ENCODE peak calls at places on chromosomes 13 and 19, in five cellular contexts. V is astrocyte of the spinal cord, F is fibroblast of the aortic adventitia, N is omental fat pad, Z is activated B cell treated with CpG ODN at 0.5 μM for 24 hours. R is an unnamed sample.

GRCh38 chr19:30635026-30635985 is 263.1 kb downstream of the ZNF536 start:
- DNase-seq in V (no peak), F (no peak), N (no peak), Z (no peak), R (no peak)

GRCh38 chr19:19081642-19082151 is 17.9 kb downstream of the SLC25A42 start:
- DNase-seq in V (no peak), F (peak), N (no peak), Z (no peak), R (no peak)

GRCh38 chr13:112684041-112684440 is 5.8 kb upstream of the ATP11A start:
- DNase-seq in V (no peak), F (no peak), N (no peak), Z (no peak), R (peak)

GRCh38 chr19:10001899-10002298 is 8.4 kb downstream of the COL5A3 start:
- DNase-seq in V (no peak), F (no peak), N (no peak), Z (no peak), R (no peak)

GRCh38 chr13:23888658-23889597 is at the start of gene MIPEP:
- DNase-seq in V (peak), F (peak), N (peak), Z (peak), R (peak)

GRCh38 chr19:7980168-7980567 is 25.3 kb downstream of the ELAVL1 start:
- DNase-seq in V (no peak), F (no peak), N (no peak), Z (no peak), R (no peak)

GRCh38 chr19:53978975-53979801 is 12.2 kb upstream of the CACNG6 start:
- DNase-seq in V (no peak), F (no peak), N (no peak), Z (no peak), R (no peak)

GRCh38 chr19:16371540-16371986 is 46.9 kb downstream of the KLF2 start:
- DNase-seq in V (no peak), F (no peak), N (no peak), Z (peak), R (no peak)

GRCh38 chr19:19514215-19514633 is 1.1 kb downstream of the TSSK6 start:
- DNase-seq in V (peak), F (peak), N (no peak), Z (no peak), R (no peak)

GRCh38 chr13:31503626-31504025 is 235.7 kb upstream of the RXFP2 start:
- DNase-seq in V (no peak), F (peak), N (no peak), Z (no peak), R (no peak)

GRCh38 chr19:42428676-42429075 is 1.5 kb upstream of the LIPE start:
- DNase-seq in V (no peak), F (no peak), N (no peak), Z (no peak), R (no peak)

GRCh38 chr19:33860691-33861090 is 64.0 kb downstream of the KCTD15 start:
- DNase-seq in V (no peak), F (no peak), N (no peak), Z (no peak), R (no peak)

GRCh38 chr13:48876289-48876688 is 99.4 kb upstream of the FNDC3A start:
- DNase-seq in V (no peak), F (no peak), N (no peak), Z (no peak), R (no peak)

GRCh38 chr19:39308531-39309304 is 11.9 kb downstream of the LRFN1 start:
- DNase-seq in V (no peak), F (no peak), N (no peak), Z (no peak), R (no peak)

GRCh38 chr13:33352023-33352422 is 66.5 kb upstream of the STARD13 start:
- DNase-seq in V (no peak), F (no peak), N (no peak), Z (no peak), R (no peak)

GRCh38 chr13:50187352-50188029 is 172.2 kb downstream of the KCNRG start:
- DNase-seq in V (no peak), F (no peak), N (no peak), Z (no peak), R (no peak)

GRCh38 chr19:29842471-29843179 is 30.8 kb downstream of the CCNE1 start:
- DNase-seq in V (no peak), F (no peak), N (no peak), Z (no peak), R (no peak)

GRCh38 chr19:43594710-43595604 is 977 bp downstream of the IRGQ start:
- DNase-seq in V (peak), F (peak), N (no peak), Z (peak), R (peak)

GRCh38 chr13:40466271-40466670 is 200.2 kb downstream of the FOXO1 start:
- DNase-seq in V (no peak), F (no peak), N (no peak), Z (no peak), R (no peak)

GRCh38 chr13:20714563-20715339 is 11.3 kb downstream of the IL17D start:
- DNase-seq in V (peak), F (peak), N (no peak), Z (no peak), R (no peak)

GRCh38 chr13:32859893-32860292 is 156.3 kb upstream of the KL start:
- DNase-seq in V (no peak), F (no peak), N (no peak), Z (no peak), R (no peak)

GRCh38 chr13:72920097-72920496 is 138.2 kb downstream of the PIBF1 start:
- DNase-seq in V (no peak), F (peak), N (no peak), Z (no peak), R (no peak)

GRCh38 chr13:59750860-59751259 is 412.9 kb downstream of the DIAPH3 start:
- DNase-seq in V (peak), F (peak), N (no peak), Z (no peak), R (peak)

GRCh38 chr13:51937320-51938290 is 73.6 kb downstream of the ATP7B start:
- DNase-seq in V (no peak), F (no peak), N (no peak), Z (no peak), R (no peak)

GRCh38 chr13:35954207-35954560 is 177.0 kb downstream of the DCLK1 start:
- DNase-seq in V (no peak), F (peak), N (no peak), Z (no peak), R (no peak)

GRCh38 chr13:72314210-72314609 is 413.2 kb downstream of the MZT1 start:
- DNase-seq in V (no peak), F (no peak), N (no peak), Z (no peak), R (no peak)

GRCh38 chr13:110856941-110857835 is 57.7 kb downstream of the ANKRD10 start:
- DNase-seq in V (no peak), F (no peak), N (no peak), Z (no peak), R (no peak)

GRCh38 chr13:41454170-41454569 is 3.2 kb upstream of the RGCC start:
- DNase-seq in V (no peak), F (no peak), N (no peak), Z (no peak), R (no peak)

GRCh38 chr19:45474191-45474940 is 6.6 kb downstream of the FOSB start:
- DNase-seq in V (peak), F (no peak), N (no peak), Z (no peak), R (no peak)

DNA sequence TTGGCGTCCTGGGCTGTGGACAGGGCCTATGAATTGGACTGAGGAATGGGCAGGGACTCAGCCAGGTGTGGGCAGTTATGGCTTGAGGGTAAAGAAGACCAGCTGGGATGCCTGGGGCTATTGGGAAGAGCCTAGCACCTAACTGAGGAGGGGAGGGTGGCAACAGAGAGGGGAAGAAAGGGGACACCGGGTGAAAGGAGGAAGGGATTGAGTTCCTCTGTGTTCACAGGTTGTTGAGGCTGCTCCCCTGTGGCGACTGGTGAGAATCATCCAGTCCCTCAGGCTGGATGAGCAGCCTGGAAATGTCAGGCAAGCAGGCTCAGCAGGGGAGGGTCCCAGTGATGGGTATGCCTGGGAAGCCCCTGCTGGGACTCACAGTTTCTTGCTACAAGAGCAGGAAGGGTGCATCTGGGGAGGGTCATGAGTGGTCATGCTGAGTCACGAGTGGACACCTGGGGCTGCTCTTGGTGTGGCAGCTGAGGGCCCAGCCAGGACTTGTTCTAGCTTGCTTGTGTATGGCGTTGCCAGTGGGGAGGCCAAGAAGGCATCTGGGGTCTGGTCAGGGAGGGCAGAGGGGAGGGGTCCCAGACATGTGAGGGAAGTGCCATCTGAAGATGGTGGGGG is 1.4 kb downstream of the ZNF324 start:
- DNase-seq in V (no peak), F (no peak), N (no peak), Z (no peak), R (no peak)
- TF ChIP-seq CTCF in V (no peak), F (no peak), N (no peak), Z (no peak), R (no peak)

GRCh38 chr19:1978346-1978894 is 37.1 kb downstream of the BTBD2 start:
- DNase-seq in V (no peak), F (no peak), N (no peak), Z (no peak), R (no peak)
- TF ChIP-seq CTCF in V (no peak), F (no peak), N (no peak), Z (no peak), R (no peak)

DNA sequence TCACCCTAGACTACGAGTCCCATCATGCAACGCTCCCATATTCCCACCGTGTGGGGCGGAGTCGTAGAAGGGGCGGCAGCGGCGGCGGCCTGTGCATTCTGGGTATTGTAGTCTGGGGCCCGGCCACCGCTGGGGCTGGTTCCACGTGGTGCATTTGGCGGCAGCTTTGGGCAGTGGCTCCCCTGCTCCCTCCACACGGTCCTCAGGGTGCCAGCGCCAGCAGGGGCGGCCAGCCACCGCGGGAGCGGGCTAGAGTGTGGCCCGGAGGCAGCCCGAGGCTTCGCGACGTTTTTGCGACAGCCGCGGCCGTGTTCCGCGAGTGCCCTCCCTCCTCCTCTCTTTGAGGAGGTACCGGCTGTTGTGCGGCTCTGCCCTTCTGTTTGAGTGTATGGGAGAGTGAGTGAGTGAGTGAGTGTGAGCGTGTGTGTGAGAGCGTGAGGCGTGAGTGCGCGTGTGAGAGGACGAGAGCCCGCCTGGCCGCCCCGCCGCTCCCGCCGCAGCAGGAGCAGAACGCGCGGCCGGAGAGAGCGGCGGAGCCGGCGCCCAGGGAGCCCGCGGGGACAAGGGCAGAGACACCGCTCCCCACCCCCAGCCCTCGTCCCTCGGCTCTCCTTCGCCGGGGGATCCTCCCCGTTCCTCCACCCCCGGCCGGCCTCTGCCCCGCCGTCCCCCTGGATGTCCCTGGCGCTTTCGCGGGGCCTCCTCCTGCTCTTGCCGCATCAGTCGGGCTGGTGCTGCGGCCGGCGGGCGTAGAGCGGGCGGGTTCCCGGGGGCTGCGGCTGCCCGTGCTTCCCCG is at the start of gene CDK8:
- DNase-seq in V (peak), F (peak), N (peak), Z (peak), R (peak)
- TF ChIP-seq CTCF in V (no peak), F (no peak), N (no peak), Z (no peak), R (no peak)

GRCh38 chr19:48321622-48322591 is 3.4 kb upstream of the EMP3 start:
- DNase-seq in V (peak), F (peak), N (peak), Z (peak), R (peak)
- TF ChIP-seq CTCF in V (no peak), F (no peak), N (no peak), Z (no peak), R (peak)

GRCh38 chr13:113828282-113828825 is 35.5 kb downstream of the GAS6 start:
- DNase-seq in V (no peak), F (no peak), N (no peak), Z (no peak), R (no peak)
- TF ChIP-seq CTCF in V (no peak), F (no peak), N (no peak), Z (no peak), R (no peak)

GRCh38 chr19:14198384-14199376 is 7.3 kb downstream of the ADGRL1 start:
- DNase-seq in V (no peak), F (no peak), N (no peak), Z (no peak), R (no peak)
- TF ChIP-seq CTCF in V (no peak), F (peak), N (no peak), Z (no peak), R (no peak)

DNA sequence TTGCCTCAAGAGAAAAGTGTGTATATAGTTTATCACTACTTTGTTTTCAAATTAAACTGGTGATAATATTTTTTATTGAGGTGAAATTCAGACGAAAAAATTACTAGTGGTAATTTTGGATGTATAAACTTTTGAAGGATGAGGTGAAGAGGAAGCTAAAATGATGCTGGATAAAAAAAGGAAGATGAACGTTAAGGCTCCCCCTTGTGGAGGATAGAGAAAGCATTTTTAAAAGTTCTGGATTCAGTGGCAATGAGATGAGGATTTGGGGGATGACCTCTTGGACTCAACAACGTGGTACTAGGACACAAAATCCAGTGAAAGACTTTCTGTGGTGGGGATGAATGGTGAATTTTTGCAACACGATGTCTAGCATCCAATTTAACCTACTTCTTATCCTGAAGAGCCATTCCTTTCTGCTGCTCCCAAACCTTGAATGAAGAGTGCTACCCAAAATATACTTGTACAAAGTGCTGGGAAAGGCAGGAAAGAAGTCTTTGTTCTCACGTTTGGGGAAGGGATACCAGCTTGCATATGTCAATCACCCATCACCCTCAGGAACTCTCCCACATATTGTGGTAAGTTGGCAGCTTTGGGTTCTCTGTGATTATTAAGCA is 7.3 kb upstream of the SIGLEC5 start:
- DNase-seq in V (no peak), F (peak), N (no peak), Z (no peak), R (no peak)
- TF ChIP-seq CTCF in V (peak), F (peak), N (no peak), Z (no peak), R (peak)

GRCh38 chr19:35142531-35143230 is 374 bp upstream of the FXYD7 start:
- DNase-seq in V (no peak), F (no peak), N (no peak), Z (peak), R (peak)
- TF ChIP-seq CTCF in V (peak), F (peak), N (no peak), Z (no peak), R (peak)

GRCh38 chr13:92537485-92537884 is 689.1 kb upstream of the GPC6 start:
- DNase-seq in V (no peak), F (no peak), N (no peak), Z (no peak), R (no peak)

GRCh38 chr13:92538164-92538563 is 688.4 kb upstream of the GPC6 start:
- DNase-seq in V (no peak), F (no peak), N (no peak), Z (no peak), R (no peak)

GRCh38 chr13:92530364-92530763 is 696.2 kb upstream of the GPC6 start:
- DNase-seq in V (no peak), F (no peak), N (no peak), Z (no peak), R (no peak)

DNA sequence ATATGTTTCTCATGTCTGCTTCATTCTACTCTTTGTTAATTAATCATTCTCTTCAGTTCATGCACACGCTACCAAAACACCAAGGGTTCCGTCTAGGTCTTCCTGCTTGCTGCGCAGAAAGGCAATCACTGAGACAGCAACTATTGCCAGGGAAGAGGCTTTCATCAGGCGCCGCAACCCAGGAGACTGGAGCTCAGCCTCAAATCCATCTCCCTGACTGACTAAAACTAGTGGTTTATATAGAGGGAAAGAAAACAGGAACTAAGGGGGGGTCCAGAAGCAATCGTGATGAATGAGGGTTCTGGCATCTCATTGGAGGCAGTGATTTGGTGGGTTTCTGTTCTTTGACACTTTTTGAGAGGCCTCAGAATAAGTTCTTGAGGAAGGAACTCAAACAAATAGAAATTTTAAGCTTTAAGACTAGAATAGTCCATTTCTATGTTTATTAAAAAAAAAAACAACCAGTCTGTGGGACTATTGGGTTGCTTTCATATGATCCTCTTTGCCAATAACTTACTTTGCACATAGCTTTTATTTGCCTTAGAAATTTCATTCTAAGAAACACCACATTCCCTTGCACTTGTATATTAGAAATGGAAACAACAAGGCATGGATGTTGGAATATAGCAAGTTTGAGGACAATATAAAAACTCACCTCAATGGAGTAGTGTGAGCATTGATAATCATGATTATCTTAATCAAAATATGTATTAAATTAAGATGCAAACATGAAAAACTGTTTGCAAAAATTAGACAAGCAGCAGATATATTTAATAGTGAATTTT is 691.2 kb upstream of the GPC6 start:
- DNase-seq in V (no peak), F (no peak), N (no peak), Z (no peak), R (no peak)
- TF ChIP-seq CTCF in V (no peak), F (no peak), N (no peak), Z (no peak), R (no peak)

R was measured in progenitor cell of endocrine pancreas.